ENCODE peak calls at places on chromosomes 6 and 20, in seven cellular contexts. X, M, N, I, P, T and B are unnamed samples.

GRCh38 chr20:4896971-4897497 is 104.3 kb downstream of the SLC23A2 start:
- DNase-seq in X (no peak), M (no peak), N (no peak), I (no peak), P (no peak), T (no peak), B (no peak)

GRCh38 chr6:154039231-154039842 is at the start of gene OPRM1:
- DNase-seq in X (peak), M (peak), N (peak), I (no peak), P (peak), T (peak), B (peak)

GRCh38 chr6:166351715-166352285 is 9.5 kb upstream of the SFT2D1 start:
- DNase-seq in X (no peak), M (no peak), N (peak), I (no peak), P (peak), T (no peak), B (no peak)

GRCh38 chr6:27591660-27592059 is 118.8 kb upstream of the ZNF184 start:
- DNase-seq in X (no peak), M (no peak), N (peak), I (no peak), P (no peak), T (no peak), B (no peak)

GRCh38 chr6:144265061-144265357 is 20.1 kb upstream of the UTRN start:
- DNase-seq in X (no peak), M (no peak), N (peak), I (no peak), P (no peak), T (no peak), B (no peak)

GRCh38 chr6:116876635-116877611 is at the start of gene RFX6:
- DNase-seq in X (no peak), M (no peak), N (no peak), I (no peak), P (peak), T (no peak), B (no peak)

GRCh38 chr6:139611327-139611958 is 237.0 kb upstream of the CITED2 start:
- DNase-seq in X (no peak), M (no peak), N (no peak), I (no peak), P (no peak), T (no peak), B (no peak)

GRCh38 chr6:132715204-132715603 is 1.3 kb upstream of the VNN1 start:
- DNase-seq in X (no peak), M (no peak), N (peak), I (no peak), P (peak), T (no peak), B (no peak)

GRCh38 chr6:160202411-160202810 is 56.2 kb downstream of the SLC22A2 start:
- DNase-seq in X (no peak), M (no peak), N (peak), I (no peak), P (no peak), T (peak), B (no peak)

GRCh38 chr6:90351696-90352095 is 55.1 kb upstream of the BACH2 start:
- DNase-seq in X (no peak), M (no peak), N (peak), I (no peak), P (no peak), T (no peak), B (no peak)

GRCh38 chr6:41878961-41879405 is 16.2 kb downstream of the USP49 start:
- DNase-seq in X (no peak), M (no peak), N (peak), I (no peak), P (no peak), T (no peak), B (no peak)

GRCh38 chr20:23270427-23270911 is 80.1 kb upstream of the NXT1 start:
- DNase-seq in X (no peak), M (no peak), N (peak), I (no peak), P (no peak), T (peak), B (no peak)

GRCh38 chr6:79756496-79756895 is 125.4 kb downstream of the SH3BGRL2 start:
- DNase-seq in X (no peak), M (no peak), N (peak), I (no peak), P (no peak), T (no peak), B (no peak)

GRCh38 chr6:12336121-12336971 is 46.2 kb downstream of the EDN1 start:
- DNase-seq in X (no peak), M (no peak), N (no peak), I (no peak), P (no peak), T (no peak), B (no peak)

GRCh38 chr6:96089173-96089572 is 73.4 kb downstream of the FUT9 start:
- DNase-seq in X (no peak), M (no peak), N (peak), I (no peak), P (no peak), T (no peak), B (no peak)

GRCh38 chr20:46461808-46462207 is 51.6 kb downstream of the ZNF334 start:
- DNase-seq in X (no peak), M (no peak), N (no peak), I (no peak), P (no peak), T (no peak), B (no peak)

GRCh38 chr6:35686873-35687557 is 1.7 kb downstream of the FKBP5 start:
- DNase-seq in X (no peak), M (no peak), N (no peak), I (no peak), P (no peak), T (no peak), B (no peak)

GRCh38 chr20:859661-860294 is 26.3 kb downstream of the FAM110A start:
- DNase-seq in X (no peak), M (peak), N (no peak), I (no peak), P (no peak), T (no peak), B (no peak)
- TF ChIP-seq CTCF in X (no peak), M (peak), N (no peak), I (no peak), P (no peak), T (no peak), B (peak)

GRCh38 chr6:101398716-101399626 is 5.5 kb downstream of the GRIK2 start:
- DNase-seq in X (no peak), M (no peak), N (peak), I (no peak), P (no peak), T (no peak), B (no peak)

GRCh38 chr6:101399627-101399955 is 6.1 kb downstream of the GRIK2 start:
- DNase-seq in X (no peak), M (no peak), N (no peak), I (no peak), P (no peak), T (no peak), B (no peak)

GRCh38 chr6:101396552-101397173 is 3.2 kb downstream of the GRIK2 start:
- DNase-seq in X (no peak), M (no peak), N (peak), I (no peak), P (peak), T (no peak), B (no peak)

GRCh38 chr6:101395345-101395744 is 1.8 kb downstream of the GRIK2 start:
- DNase-seq in X (no peak), M (no peak), N (no peak), I (no peak), P (no peak), T (no peak), B (no peak)

GRCh38 chr6:101397199-101397598 is 3.7 kb downstream of the GRIK2 start:
- DNase-seq in X (no peak), M (no peak), N (peak), I (no peak), P (no peak), T (no peak), B (no peak)
- TF ChIP-seq CTCF in X (no peak), M (peak), N (no peak), I (no peak), P (no peak), T (no peak), B (peak)

DNA sequence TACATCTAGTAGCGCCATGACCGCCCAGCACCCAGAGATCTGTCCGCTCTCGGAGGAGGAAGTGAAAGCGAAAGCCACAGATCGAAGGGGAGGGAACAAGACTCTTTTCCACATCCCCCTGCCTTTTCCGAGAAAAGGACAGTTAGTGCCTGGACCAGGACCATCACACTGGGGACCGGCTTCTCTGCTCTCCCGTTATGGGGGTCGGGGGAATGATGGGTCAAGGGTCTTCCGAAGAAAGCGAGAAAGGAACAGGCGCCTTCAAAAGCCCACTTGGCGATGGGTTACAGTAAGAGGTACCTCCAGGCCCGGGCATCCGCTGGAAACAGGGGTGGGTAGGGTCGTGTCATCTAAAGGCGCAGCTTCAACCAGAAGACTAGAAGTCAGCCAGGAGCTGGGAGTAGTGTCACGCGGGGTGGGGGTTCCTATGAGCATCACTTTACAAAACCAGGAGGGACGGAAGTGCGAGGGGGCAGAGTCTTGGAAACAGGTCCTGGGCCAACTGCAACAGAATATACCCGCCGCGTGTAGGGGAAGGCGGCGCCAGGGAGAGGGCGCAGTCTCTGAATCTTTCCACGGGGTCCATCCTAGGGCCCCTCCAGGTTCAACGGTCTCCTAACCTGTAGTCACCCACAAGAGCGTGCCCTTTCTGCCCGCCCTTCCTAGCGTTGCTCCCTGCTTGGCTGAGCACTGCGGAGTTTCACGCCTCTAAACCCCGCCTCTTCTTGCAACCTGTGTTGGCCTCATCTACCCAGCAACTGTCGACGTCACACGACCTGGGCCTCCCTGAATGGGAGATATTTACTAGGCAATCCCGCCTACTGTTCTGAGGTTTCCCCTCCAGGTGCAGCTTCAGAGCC is at the start of gene PSMB8:
- DNase-seq in X (peak), M (peak), N (peak), I (peak), P (peak), T (peak), B (no peak)
- TF ChIP-seq CTCF in X (peak), M (no peak), N (peak), I (peak), P (peak), T (peak), B (peak)

GRCh38 chr6:118285791-118286190 is 262.3 kb upstream of the PLN start:
- DNase-seq in X (no peak), M (no peak), N (peak), I (no peak), P (no peak), T (no peak), B (no peak)

GRCh38 chr6:118283759-118284158 is 264.3 kb upstream of the PLN start:
- DNase-seq in X (peak), M (no peak), N (peak), I (no peak), P (no peak), T (no peak), B (no peak)

GRCh38 chr6:118284736-118285360 is 263.2 kb upstream of the PLN start:
- DNase-seq in X (no peak), M (no peak), N (peak), I (no peak), P (no peak), T (no peak), B (no peak)

DNA sequence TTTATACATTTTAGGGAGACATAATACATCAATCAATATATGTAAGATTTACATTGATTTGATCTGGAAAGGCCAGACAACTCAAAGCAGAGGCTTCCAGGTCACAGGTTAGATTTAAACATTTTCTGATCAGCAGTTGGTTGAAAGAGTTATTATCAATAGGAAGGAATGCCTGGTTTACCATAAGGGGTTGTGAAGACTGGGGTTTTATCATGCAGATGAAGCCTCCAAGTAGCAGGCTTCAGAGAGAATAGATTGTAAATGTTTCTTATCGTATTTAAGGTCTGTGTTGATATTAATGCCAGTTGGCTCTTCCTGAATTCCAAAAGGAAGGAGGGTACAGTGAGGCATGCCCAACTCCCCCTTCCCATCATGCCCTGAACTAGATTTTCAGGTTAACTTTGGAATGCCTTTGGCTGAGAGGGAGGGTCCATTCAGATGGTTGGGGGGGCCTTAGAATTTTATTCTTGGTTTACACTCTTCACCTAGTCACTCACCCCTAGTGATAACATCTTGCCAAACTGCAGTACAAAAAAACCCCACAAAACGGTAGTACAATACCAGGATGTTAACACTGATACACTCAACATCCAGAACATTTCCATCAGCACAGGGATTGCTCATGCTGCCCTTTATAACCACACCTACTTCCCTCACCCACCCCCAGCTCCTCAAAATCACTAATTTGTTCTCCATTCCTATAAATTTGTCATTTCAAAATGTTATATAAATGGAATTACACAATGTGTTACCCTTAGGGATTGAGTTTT is 259.6 kb upstream of the PLN start:
- DNase-seq in X (no peak), M (no peak), N (peak), I (no peak), P (no peak), T (no peak), B (no peak)
- TF ChIP-seq CTCF in X (peak), M (peak), N (peak), I (no peak), P (no peak), T (no peak), B (peak)

GRCh38 chr20:50992336-50992732 is 30.6 kb downstream of the KCNG1 start:
- DNase-seq in X (no peak), M (peak), N (no peak), I (no peak), P (no peak), T (no peak), B (no peak)

GRCh38 chr20:50992733-50993457 is 30.0 kb downstream of the KCNG1 start:
- DNase-seq in X (no peak), M (no peak), N (peak), I (no peak), P (no peak), T (no peak), B (no peak)

GRCh38 chr20:50991076-50991475 is 31.8 kb downstream of the KCNG1 start:
- DNase-seq in X (no peak), M (no peak), N (no peak), I (no peak), P (no peak), T (no peak), B (no peak)

GRCh38 chr20:50982372-50982771 is 23.8 kb downstream of the MOCS3 start:
- DNase-seq in X (no peak), M (peak), N (peak), I (peak), P (peak), T (no peak), B (no peak)

DNA sequence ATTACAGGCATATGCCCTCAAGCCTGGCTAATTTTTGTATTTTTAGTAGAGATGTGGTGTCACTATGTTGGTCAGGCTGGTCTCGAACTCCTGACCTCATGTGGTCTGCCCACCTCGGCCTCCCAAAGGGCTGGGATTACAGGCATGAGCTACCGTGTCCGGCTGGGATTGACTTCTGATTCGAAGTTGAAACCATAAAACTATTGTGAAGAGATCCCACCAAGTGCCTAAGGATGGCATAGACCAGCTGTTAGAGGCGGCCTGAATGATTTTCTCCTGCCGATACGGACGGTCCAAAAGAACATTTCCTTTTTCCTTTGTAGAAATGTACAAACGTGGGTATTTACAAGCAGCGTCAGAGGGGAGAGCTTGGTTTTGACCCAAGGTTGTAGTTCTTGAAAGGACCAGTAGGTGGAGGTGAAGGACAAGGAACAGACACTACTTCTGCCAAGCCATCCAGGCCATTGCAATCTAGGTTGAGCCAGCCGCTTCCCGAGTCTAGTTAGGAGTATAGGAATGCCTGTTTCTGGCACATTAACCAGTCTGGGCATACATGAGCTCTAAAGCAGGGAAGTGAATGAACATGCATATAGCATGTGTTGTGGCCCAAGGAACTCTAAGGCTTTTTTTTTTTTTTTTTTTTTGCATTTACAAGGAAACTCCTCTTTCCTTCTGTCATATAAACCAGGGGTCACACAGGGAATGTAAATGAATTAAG is 29.0 kb downstream of the MOCS3 start:
- DNase-seq in X (peak), M (peak), N (peak), I (peak), P (peak), T (no peak), B (no peak)
- TF ChIP-seq CTCF in X (peak), M (peak), N (peak), I (peak), P (peak), T (peak), B (peak)

GRCh38 chr20:19816386-19816785 is 58.3 kb downstream of the RIN2 start:
- DNase-seq in X (no peak), M (no peak), N (peak), I (no peak), P (no peak), T (no peak), B (no peak)

GRCh38 chr20:19817017-19817416 is 59.0 kb downstream of the RIN2 start:
- DNase-seq in X (peak), M (peak), N (peak), I (no peak), P (no peak), T (peak), B (no peak)

GRCh38 chr20:19813839-19814238 is 55.8 kb downstream of the RIN2 start:
- DNase-seq in X (no peak), M (no peak), N (peak), I (no peak), P (no peak), T (no peak), B (no peak)

GRCh38 chr20:19814241-19814640 is 56.2 kb downstream of the RIN2 start:
- DNase-seq in X (peak), M (no peak), N (no peak), I (no peak), P (no peak), T (no peak), B (no peak)

GRCh38 chr20:19815553-19815991 is 57.5 kb downstream of the RIN2 start:
- DNase-seq in X (peak), M (peak), N (peak), I (no peak), P (no peak), T (peak), B (no peak)
- TF ChIP-seq CTCF in X (no peak), M (peak), N (no peak), I (no peak), P (no peak), T (peak), B (peak)

GRCh38 chr6:169930799-169931198 is 179.4 kb downstream of the ERMARD start:
- DNase-seq in X (no peak), M (no peak), N (no peak), I (no peak), P (no peak), T (no peak), B (no peak)
- TF ChIP-seq CTCF in X (no peak), M (no peak), N (no peak), I (no peak), P (peak), T (peak), B (peak)

GRCh38 chr6:32113386-32114352 is 4.5 kb upstream of the TNXB start:
- DNase-seq in X (peak), M (no peak), N (peak), I (peak), P (peak), T (no peak), B (no peak)
- TF ChIP-seq CTCF in X (no peak), M (peak), N (peak), I (peak), P (no peak), T (peak), B (peak)

GRCh38 chr6:137625808-137626207 is 131.6 kb upstream of the OLIG3 start:
- DNase-seq in X (no peak), M (no peak), N (no peak), I (no peak), P (no peak), T (no peak), B (no peak)
- TF ChIP-seq CTCF in X (no peak), M (no peak), N (no peak), I (no peak), P (no peak), T (no peak), B (no peak)

DNA sequence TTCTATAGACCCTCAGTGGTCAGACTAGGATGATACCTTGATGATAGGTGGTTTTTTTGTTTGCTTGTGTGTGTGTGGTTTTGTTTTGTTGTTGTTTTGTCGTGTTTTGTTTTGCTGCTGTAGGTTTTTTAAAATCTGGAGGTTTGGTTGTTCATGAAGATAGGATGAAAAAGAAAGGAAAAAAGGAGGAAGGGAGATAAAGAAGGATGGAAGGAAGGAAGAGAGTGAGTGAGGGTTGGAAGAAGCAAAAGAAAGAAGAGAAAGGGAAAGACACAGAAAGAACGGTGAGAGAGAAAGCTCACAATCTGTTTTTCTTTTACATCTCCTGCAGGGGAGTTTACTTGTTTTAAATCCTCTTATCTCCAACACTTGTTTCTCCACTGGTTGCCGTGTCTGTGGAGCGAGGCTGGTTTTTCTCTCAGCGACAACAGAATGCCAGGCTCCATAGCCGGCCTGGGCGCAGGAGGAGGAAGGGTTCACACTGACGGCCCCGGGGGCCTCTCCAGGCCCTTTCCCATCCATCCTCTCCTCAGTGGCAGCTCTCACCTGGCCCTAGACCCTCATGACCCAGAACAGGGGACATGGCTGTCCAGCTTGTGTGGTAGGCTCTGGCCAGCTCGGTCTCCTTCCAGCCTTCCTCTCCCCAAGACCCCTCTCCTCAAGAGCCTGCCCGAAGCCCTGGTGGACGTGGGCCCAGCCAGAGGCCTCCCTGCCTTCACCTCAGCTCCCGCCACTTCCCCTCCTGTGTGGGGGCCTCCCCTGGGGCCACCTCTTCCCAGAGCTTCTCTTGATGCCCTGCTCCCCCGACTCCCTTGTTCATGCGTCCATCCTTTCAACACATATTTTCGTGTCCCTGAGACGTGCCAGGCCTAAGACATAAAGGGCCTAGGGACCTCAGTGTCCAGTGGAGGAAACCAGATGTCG is 168.4 kb downstream of the VEGFA start:
- DNase-seq in X (peak), M (peak), N (no peak), I (peak), P (no peak), T (no peak), B (no peak)
- TF ChIP-seq CTCF in X (no peak), M (no peak), N (no peak), I (no peak), P (no peak), T (no peak), B (no peak)